ENCODE peak calls at places on chromosomes 3 and 15, in six cellular contexts. G is DND-41, U is endothelial cell of umbilical vein, X is body of pancreas, E is ovary, D is K562. R is an unnamed sample.

GRCh38 chr3:160447544-160447943 is 2.0 kb downstream of the TRIM59 start:
- DNase-seq in G (no peak), U (peak), X (no peak), E (no peak), D (no peak), R (peak)

GRCh38 chr15:60381148-60381788 is 16.5 kb downstream of the ANXA2 start:
- DNase-seq in G (no peak), U (no peak), X (no peak), E (no peak), D (no peak), R (peak)

GRCh38 chr3:109356442-109357155 is 19.3 kb upstream of the DPPA4 start:
- DNase-seq in G (no peak), U (no peak), X (no peak), E (no peak), D (no peak), R (no peak)

GRCh38 chr3:4474683-4475490 is 7.8 kb upstream of the SUMF1 start:
- DNase-seq in G (no peak), U (peak), X (peak), E (peak), D (no peak), R (no peak)

GRCh38 chr3:181317521-181317920 is 328.0 kb upstream of the DNAJC19 start:
- DNase-seq in G (no peak), U (no peak), X (no peak), E (no peak), D (no peak), R (no peak)

GRCh38 chr3:55508335-55508734 is 21.2 kb upstream of the WNT5A start:
- DNase-seq in G (no peak), U (no peak), X (no peak), E (no peak), D (no peak), R (no peak)

GRCh38 chr3:25863560-25863959 is 73.7 kb downstream of the OXSM start:
- DNase-seq in G (no peak), U (no peak), X (no peak), E (no peak), D (no peak), R (no peak)

GRCh38 chr3:114718897-114719208 is 425.0 kb downstream of the TIGIT start:
- DNase-seq in G (no peak), U (no peak), X (peak), E (no peak), D (no peak), R (no peak)

GRCh38 chr3:62562017-62562416 is 188.7 kb upstream of the FEZF2 start:
- DNase-seq in G (no peak), U (peak), X (no peak), E (no peak), D (no peak), R (peak)

GRCh38 chr15:98231696-98232440 is 271.4 kb downstream of the ARRDC4 start:
- DNase-seq in G (no peak), U (no peak), X (no peak), E (no peak), D (no peak), R (peak)

GRCh38 chr3:126313166-126313565 is 44.0 kb downstream of the KLF15 start:
- DNase-seq in G (no peak), U (no peak), X (no peak), E (no peak), D (no peak), R (no peak)

GRCh38 chr15:68379759-68380290 is 52.1 kb downstream of the ITGA11 start:
- DNase-seq in G (peak), U (peak), X (no peak), E (peak), D (no peak), R (peak)

GRCh38 chr3:71089271-71089670 is 494.3 kb downstream of the FOXP1 start:
- DNase-seq in G (no peak), U (no peak), X (no peak), E (no peak), D (no peak), R (peak)

GRCh38 chr15:71054286-71054952 is 60.9 kb upstream of the THSD4 start:
- DNase-seq in G (no peak), U (no peak), X (no peak), E (no peak), D (no peak), R (no peak)

GRCh38 chr15:36465304-36465703 is 114.1 kb upstream of the CDIN1 start:
- DNase-seq in G (no peak), U (no peak), X (no peak), E (no peak), D (no peak), R (no peak)

GRCh38 chr3:15271785-15272381 is 60.5 kb downstream of the SH3BP5 start:
- DNase-seq in G (peak), U (no peak), X (no peak), E (peak), D (no peak), R (no peak)

GRCh38 chr3:15754047-15754446 is 43.7 kb downstream of the ANKRD28 start:
- DNase-seq in G (no peak), U (no peak), X (no peak), E (no peak), D (no peak), R (no peak)

GRCh38 chr3:9347887-9348286 is 15.0 kb upstream of the THUMPD3 start:
- DNase-seq in G (no peak), U (no peak), X (no peak), E (no peak), D (no peak), R (no peak)

GRCh38 chr3:46960081-46960701 is 16.4 kb downstream of the CCDC12 start:
- DNase-seq in G (no peak), U (peak), X (peak), E (peak), D (no peak), R (peak)

GRCh38 chr3:195738274-195739044 is 17.7 kb downstream of the MUC20 start:
- DNase-seq in G (no peak), U (no peak), X (no peak), E (no peak), D (no peak), R (no peak)

GRCh38 chr15:63938486-63939061 is 104.8 kb upstream of the HERC1 start:
- DNase-seq in G (no peak), U (peak), X (no peak), E (no peak), D (no peak), R (no peak)

GRCh38 chr15:99106417-99107220 is 1.7 kb downstream of the SYNM start:
- DNase-seq in G (no peak), U (peak), X (peak), E (peak), D (no peak), R (peak)

GRCh38 chr15:65595960-65596359 is 15.0 kb downstream of the INTS14 start:
- DNase-seq in G (no peak), U (peak), X (no peak), E (no peak), D (peak), R (peak)

GRCh38 chr3:128760027-128760426 is 34.0 kb downstream of the RAB7A start:
- DNase-seq in G (no peak), U (no peak), X (no peak), E (no peak), D (no peak), R (no peak)

GRCh38 chr3:61875073-61875472 is 313.7 kb downstream of the PTPRG start:
- DNase-seq in G (no peak), U (peak), X (no peak), E (no peak), D (no peak), R (peak)

GRCh38 chr3:30607032-30607833 is 832 bp downstream of the TGFBR2 start:
- DNase-seq in G (peak), U (peak), X (peak), E (peak), D (no peak), R (peak)

GRCh38 chr15:52789601-52790165 is 453 bp downstream of the ONECUT1 start:
- DNase-seq in G (peak), U (no peak), X (peak), E (no peak), D (no peak), R (no peak)

GRCh38 chr3:143574933-143575332 is 273.3 kb downstream of the SLC9A9 start:
- DNase-seq in G (no peak), U (no peak), X (no peak), E (no peak), D (no peak), R (no peak)

GRCh38 chr3:164416491-164417222 is 661.6 kb downstream of the SI start:
- DNase-seq in G (no peak), U (no peak), X (no peak), E (no peak), D (no peak), R (no peak)

GRCh38 chr3:141894524-141895176 is 18.2 kb downstream of the ATP1B3 start:
- DNase-seq in G (no peak), U (peak), X (no peak), E (no peak), D (no peak), R (peak)

GRCh38 chr3:160804762-160805161 is 48.7 kb downstream of the PPM1L start:
- DNase-seq in G (no peak), U (no peak), X (peak), E (no peak), D (no peak), R (no peak)

GRCh38 chr3:142278451-142278850 is 53.1 kb upstream of the GK5 start:
- DNase-seq in G (no peak), U (no peak), X (no peak), E (no peak), D (no peak), R (no peak)

GRCh38 chr15:69026355-69026754 is 11.9 kb downstream of the NOX5 start:
- DNase-seq in G (no peak), U (no peak), X (no peak), E (no peak), D (no peak), R (no peak)

GRCh38 chr15:64865998-64866520 is 24.3 kb downstream of the PLEKHO2 start:
- DNase-seq in G (no peak), U (no peak), X (no peak), E (peak), D (no peak), R (peak)

GRCh38 chr3:57068437-57069089 is 8.1 kb downstream of the SPATA12 start:
- DNase-seq in G (no peak), U (peak), X (peak), E (peak), D (peak), R (peak)

GRCh38 chr15:77999486-77999885 is 78.0 kb downstream of the TBC1D2B start:
- DNase-seq in G (no peak), U (no peak), X (no peak), E (no peak), D (no peak), R (no peak)

GRCh38 chr3:44184319-44184953 is 57.2 kb upstream of the TOPAZ1 start:
- DNase-seq in G (peak), U (no peak), X (no peak), E (no peak), D (no peak), R (no peak)

GRCh38 chr3:100928638-100929428 is 64.4 kb downstream of the ABI3BP start:
- DNase-seq in G (no peak), U (peak), X (no peak), E (no peak), D (no peak), R (peak)

GRCh38 chr15:100572362-100572983 is 29.5 kb downstream of the LINS1 start:
- DNase-seq in G (no peak), U (peak), X (no peak), E (no peak), D (no peak), R (peak)

DNA sequence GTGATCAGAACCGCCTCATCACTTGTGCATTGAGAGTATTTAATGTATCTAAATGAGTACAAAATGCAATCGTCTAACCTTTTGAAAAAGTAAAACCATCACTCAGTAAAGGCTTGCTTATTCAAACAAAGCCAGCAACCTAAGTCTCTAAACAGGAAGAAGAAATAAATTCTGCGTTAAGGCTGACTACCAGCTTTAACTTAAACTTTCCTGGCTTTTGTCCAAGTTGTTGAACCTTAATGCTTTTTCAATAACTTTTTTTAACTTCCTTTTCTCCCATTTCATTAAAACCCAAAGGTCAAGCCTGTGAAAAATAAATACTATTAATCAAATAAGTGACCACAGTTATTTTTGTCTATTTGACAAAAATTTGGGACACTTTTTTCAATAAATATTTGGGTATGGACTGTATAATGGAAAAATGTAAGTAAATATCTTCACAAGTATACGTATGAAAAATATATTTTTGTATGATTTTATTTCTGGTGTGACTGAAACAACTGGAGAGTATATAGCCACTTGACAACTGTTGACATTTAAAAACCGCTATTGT is 2.7 kb downstream of the KLHL24 start:
- DNase-seq in G (no peak), U (peak), X (no peak), E (no peak), D (no peak), R (no peak)
- H3K4me3 ChIP-seq in G (no peak), U (no peak), X (no peak), E (no peak), D (no peak), R (no peak)

GRCh38 chr3:151412989-151413388 is 28.4 kb upstream of the P2RY12 start:
- DNase-seq in G (no peak), U (no peak), X (no peak), E (no peak), D (no peak), R (no peak)
- TF ChIP-seq CTCF in G (no peak), U (no peak), X (no peak), E (no peak), D (peak), R (peak)

DNA sequence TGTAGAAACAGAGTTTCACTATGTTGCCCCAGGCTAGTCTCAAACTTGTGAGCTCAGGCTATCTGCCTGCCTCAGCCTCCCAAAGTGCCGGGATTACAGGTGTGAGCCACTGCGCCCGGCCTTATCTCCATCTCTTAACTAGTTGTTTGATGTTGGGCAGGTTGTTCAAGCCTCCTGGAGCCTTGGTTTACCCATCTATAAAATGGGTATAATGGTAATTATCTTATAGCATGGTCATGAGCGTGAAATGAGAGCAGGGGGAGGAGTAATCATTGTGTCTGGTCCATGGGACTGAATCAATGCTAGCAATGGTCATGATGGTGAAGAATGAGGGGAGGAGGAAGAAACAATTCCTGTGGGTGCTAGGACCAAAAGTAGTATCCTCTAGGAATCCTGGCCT is 32.0 kb downstream of the SMAD3 start:
- DNase-seq in G (no peak), U (no peak), X (no peak), E (no peak), D (no peak), R (no peak)
- H3K4me3 ChIP-seq in G (no peak), U (no peak), X (no peak), E (no peak), D (no peak), R (no peak)

GRCh38 chr15:57696146-57696545 is 10.4 kb upstream of the POLR2M start:
- DNase-seq in G (no peak), U (peak), X (no peak), E (no peak), D (no peak), R (no peak)
- TF ChIP-seq CTCF in G (no peak), U (no peak), X (no peak), E (no peak), D (no peak), R (no peak)

DNA sequence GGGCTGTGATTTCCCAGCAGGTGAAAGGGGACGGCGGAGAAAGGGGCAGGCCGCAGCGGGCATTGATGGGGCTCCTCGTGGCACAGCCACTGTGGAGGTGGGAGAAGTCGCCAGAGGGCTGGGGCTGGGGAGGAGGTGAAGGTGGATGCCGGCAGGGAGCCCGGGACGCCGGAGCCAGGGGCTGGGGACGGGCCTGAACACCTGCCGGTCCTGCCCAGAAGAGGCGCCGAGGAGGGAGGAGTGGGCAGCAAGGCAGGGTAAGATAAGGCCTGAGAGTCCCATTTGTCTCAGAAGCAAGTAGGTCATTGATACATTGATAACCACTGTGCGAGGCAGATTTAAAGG is 571 bp upstream of the RARRES1 start:
- DNase-seq in G (no peak), U (no peak), X (no peak), E (no peak), D (no peak), R (no peak)
- H3K4me3 ChIP-seq in G (no peak), U (no peak), X (no peak), E (peak), D (no peak), R (peak)

GRCh38 chr3:27281671-27282150 is 87.5 kb downstream of the NEK10 start:
- DNase-seq in G (no peak), U (no peak), X (no peak), E (no peak), D (no peak), R (no peak)

GRCh38 chr3:27289769-27290413 is 79.3 kb downstream of the NEK10 start:
- DNase-seq in G (no peak), U (no peak), X (no peak), E (no peak), D (no peak), R (no peak)

GRCh38 chr3:27290760-27291159 is 78.4 kb downstream of the NEK10 start:
- DNase-seq in G (no peak), U (no peak), X (no peak), E (no peak), D (no peak), R (peak)

GRCh38 chr3:27285668-27286067 is 83.5 kb downstream of the NEK10 start:
- DNase-seq in G (no peak), U (no peak), X (no peak), E (no peak), D (no peak), R (no peak)

GRCh38 chr3:27287052-27287451 is 82.1 kb downstream of the NEK10 start:
- DNase-seq in G (no peak), U (no peak), X (no peak), E (no peak), D (no peak), R (no peak)
- TF ChIP-seq CTCF in G (no peak), U (no peak), X (no peak), E (no peak), D (no peak), R (no peak)

GRCh38 chr15:44194397-44195150 is 497 bp downstream of the FRMD5 start:
- DNase-seq in G (no peak), U (peak), X (peak), E (no peak), D (peak), R (peak)

GRCh38 chr15:44193651-44194396 is 1.2 kb downstream of the FRMD5 start:
- DNase-seq in G (no peak), U (peak), X (no peak), E (no peak), D (no peak), R (peak)

GRCh38 chr15:44199393-44199792 is 4.3 kb upstream of the FRMD5 start:
- DNase-seq in G (no peak), U (no peak), X (no peak), E (no peak), D (no peak), R (no peak)

GRCh38 chr15:44195151-44195740 is at the start of gene FRMD5:
- DNase-seq in G (no peak), U (peak), X (peak), E (peak), D (peak), R (peak)
- H3K4me3 ChIP-seq in G (no peak), U (peak), X (peak), E (peak), D (no peak), R (peak)

DNA sequence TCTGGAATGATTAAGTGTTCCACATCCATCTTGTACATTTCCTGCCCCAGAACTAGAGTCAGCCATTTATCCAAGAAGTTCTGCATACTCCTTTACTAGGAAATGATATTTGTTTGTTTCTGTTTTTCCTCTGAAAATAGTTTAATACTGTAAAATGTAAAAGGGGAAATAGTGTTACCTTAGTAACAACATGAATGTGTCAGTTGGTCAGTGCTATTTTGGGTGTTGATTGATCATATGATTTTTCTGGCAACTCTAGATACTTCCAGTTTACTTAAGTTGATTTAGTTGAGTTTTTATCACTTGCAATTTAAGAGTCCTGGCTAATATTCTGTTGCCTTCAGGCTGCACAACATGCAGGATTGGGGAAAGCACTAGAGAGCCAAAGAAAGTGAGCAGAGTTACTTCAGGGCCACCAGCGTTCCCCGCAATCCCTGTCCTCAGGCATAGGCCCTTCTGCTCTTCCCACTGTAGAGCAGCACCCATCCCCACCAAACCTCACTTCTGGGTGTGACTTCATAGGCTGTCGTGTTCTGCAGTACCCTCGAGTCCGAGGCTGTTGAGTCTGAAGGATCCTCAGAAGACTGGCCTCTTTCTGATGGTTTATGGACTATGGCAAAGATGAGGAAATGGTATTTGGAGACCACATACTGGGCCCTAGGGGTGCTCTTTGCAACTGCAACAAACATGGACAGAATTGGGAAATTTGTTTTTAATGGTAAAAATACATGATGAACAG is 69.0 kb downstream of the CHD2 start:
- DNase-seq in G (no peak), U (peak), X (no peak), E (no peak), D (no peak), R (no peak)
- TF ChIP-seq CTCF in G (peak), U (no peak), X (peak), E (no peak), D (no peak), R (no peak)

DNA sequence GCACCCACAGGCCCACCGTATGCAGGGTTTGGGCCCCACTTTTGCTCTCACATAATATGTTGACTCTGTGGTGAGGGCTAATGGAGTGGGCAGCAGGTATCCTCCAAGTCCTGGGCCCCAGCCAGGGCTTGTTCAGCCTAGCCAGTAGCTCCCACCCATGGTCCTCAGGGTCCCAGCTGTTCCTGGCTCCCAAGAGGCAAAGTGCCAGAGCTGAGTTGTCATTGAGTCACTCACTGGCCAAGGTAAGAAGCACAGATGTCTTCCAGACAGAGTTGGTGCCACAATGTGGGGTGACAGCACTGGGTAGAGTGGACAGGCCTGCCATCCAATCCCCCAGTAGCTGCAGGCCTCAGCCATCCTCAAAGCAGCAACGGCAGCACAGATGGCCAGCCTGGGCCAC is 4.3 kb downstream of the SHF start:
- DNase-seq in G (no peak), U (no peak), X (no peak), E (no peak), D (peak), R (no peak)
- H3K4me3 ChIP-seq in G (no peak), U (no peak), X (no peak), E (no peak), D (no peak), R (no peak)